ENCODE peak calls at places on chromosome 1, in four cellular contexts. V is GM23248, U is PC-9, C is neuronal stem cell. S is an unnamed sample.

GRCh38 chr1:13781907-13782633 is 82.1 kb downstream of the PRDM2 start:
- DNase-seq in V (peak), U (no peak), C (no peak), S (peak)

GRCh38 chr1:78792756-78793155 is 143.1 kb downstream of the IFI44 start:
- DNase-seq in V (no peak), U (no peak), C (no peak), S (no peak)

GRCh38 chr1:108661030-108661609 is at the start of gene HENMT1:
- DNase-seq in V (peak), U (peak), C (peak), S (peak)

GRCh38 chr1:31335007-31335406 is 37.9 kb downstream of the FABP3 start:
- DNase-seq in V (peak), U (no peak), C (peak), S (peak)

GRCh38 chr1:76254165-76255043 is 179.9 kb downstream of the ST6GALNAC3 start:
- DNase-seq in V (peak), U (no peak), C (no peak), S (no peak)

GRCh38 chr1:27966402-27967105 is 6.8 kb downstream of the XKR8 start:
- DNase-seq in V (no peak), U (peak), C (no peak), S (no peak)

GRCh38 chr1:154747841-154748766 is 122.0 kb downstream of the KCNN3 start:
- DNase-seq in V (peak), U (no peak), C (no peak), S (no peak)

GRCh38 chr1:25862785-25863485 is 3.7 kb upstream of the AUNIP start:
- DNase-seq in V (no peak), U (no peak), C (no peak), S (no peak)

GRCh38 chr1:199701731-199702130 is 325.8 kb upstream of the NR5A2 start:
- DNase-seq in V (peak), U (no peak), C (no peak), S (no peak)

GRCh38 chr1:57061369-57061768 is 95.6 kb upstream of the C8B start:
- DNase-seq in V (peak), U (no peak), C (no peak), S (no peak)

GRCh38 chr1:155207578-155208405 is at the start of gene THBS3:
- DNase-seq in V (peak), U (no peak), C (peak), S (peak)

GRCh38 chr1:3903141-3904005 is 3.3 kb upstream of the C1orf174 start:
- DNase-seq in V (no peak), U (no peak), C (no peak), S (peak)

GRCh38 chr1:188949701-188950100 is 1528.0 kb downstream of the BRINP3 start:
- DNase-seq in V (no peak), U (no peak), C (no peak), S (no peak)

GRCh38 chr1:223771814-223772770 is 59.8 kb downstream of the CAPN2 start:
- DNase-seq in V (peak), U (peak), C (no peak), S (peak)

GRCh38 chr1:108597041-108597440 is 37.1 kb downstream of the EEIG2 start:
- DNase-seq in V (no peak), U (no peak), C (no peak), S (no peak)

GRCh38 chr1:146049436-146049835 is 27.9 kb upstream of the HJV start:
- DNase-seq in V (no peak), U (no peak), C (no peak), S (no peak)

GRCh38 chr1:178341218-178341956 is 155.4 kb downstream of the CLEC20A start:
- DNase-seq in V (peak), U (peak), C (peak), S (peak)

GRCh38 chr1:156911587-156912298 is 8.7 kb upstream of the LRRC71 start:
- DNase-seq in V (peak), U (no peak), C (no peak), S (peak)

GRCh38 chr1:162070094-162070748 is 730 bp downstream of the NOS1AP start:
- DNase-seq in V (peak), U (peak), C (no peak), S (no peak)

GRCh38 chr1:239233626-239234025 is 152.7 kb upstream of the CHRM3 start:
- DNase-seq in V (no peak), U (no peak), C (no peak), S (no peak)

GRCh38 chr1:3570081-3570986 is 41.0 kb downstream of the MEGF6 start:
- DNase-seq in V (no peak), U (peak), C (no peak), S (no peak)

GRCh38 chr1:27366113-27366410 is 699 bp downstream of the MAP3K6 start:
- DNase-seq in V (peak), U (no peak), C (peak), S (peak)

GRCh38 chr1:86823821-86824500 is 90.0 kb downstream of the SELENOF start:
- DNase-seq in V (no peak), U (peak), C (no peak), S (no peak)

DNA sequence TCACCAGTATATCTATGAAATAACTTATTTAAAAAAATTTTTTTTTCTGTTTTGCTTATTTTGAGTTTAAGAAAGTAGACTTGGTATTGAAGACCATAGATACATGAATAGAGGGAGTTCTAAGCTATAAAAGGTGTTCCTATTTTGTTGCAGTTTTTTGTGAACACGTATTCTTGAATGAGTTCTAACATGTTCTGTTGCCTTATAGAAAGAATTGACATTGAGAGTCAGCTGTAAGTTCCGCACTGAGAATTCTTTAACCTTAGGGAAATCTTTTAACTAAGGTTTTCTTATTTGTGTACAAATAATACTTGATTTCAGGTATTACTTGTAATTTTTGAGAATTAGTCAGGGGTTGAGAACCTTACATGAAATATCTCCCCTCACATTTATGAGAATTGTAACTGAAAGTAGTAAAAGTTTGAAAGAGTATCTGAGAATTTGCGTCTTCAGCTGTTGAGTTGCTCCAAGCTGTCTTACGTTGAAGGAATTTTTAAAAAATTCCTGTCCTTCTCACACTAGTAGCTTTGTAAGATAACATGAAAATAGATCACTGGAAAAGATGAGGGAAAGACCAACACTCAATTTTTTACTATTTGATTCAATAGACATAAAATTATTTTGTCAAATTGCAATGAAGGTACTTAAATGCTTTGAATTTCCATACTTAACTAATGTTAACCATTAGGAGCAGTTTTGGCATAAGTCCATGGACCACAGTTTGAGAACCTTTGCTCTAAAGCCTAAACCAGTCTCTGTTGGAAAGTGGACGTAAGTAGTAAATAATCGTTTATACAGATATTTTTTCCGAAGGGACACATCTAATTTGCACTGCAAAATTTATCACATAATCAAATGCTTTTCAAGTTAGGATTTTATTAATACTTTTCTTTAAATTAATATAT is 3.8 kb downstream of the DR1 start:
- DNase-seq in V (peak), U (no peak), C (no peak), S (no peak)
- H3K4me3 ChIP-seq in V (peak), U (peak), C (peak), S (peak)

GRCh38 chr1:234845836-234846235 is 235.9 kb upstream of the IRF2BP2 start:
- DNase-seq in V (no peak), U (peak), C (no peak), S (no peak)
- H3K4me2 ChIP-seq in V (no peak), U (no peak), C (no peak), S (no peak)

GRCh38 chr1:244576259-244576892 is 76.5 kb upstream of the DESI2 start:
- DNase-seq in V (peak), U (no peak), C (no peak), S (no peak)
- H3K4me3 ChIP-seq in V (no peak), U (no peak), C (no peak), S (no peak)

GRCh38 chr1:100346387-100346786 is 5.9 kb upstream of the CDC14A start:
- DNase-seq in V (no peak), U (no peak), C (no peak), S (no peak)
- H3K4me2 ChIP-seq in V (no peak), U (no peak), C (no peak), S (no peak)